ENCODE peak calls at places on chromosomes 7 and 10, in eight cellular contexts. One of them, this sample, is unnamed. For H3K27me3, the result is how much of the 10 kb centered on the place peaks cover.

GRCh38 chr7:4076701-4077294 is 605.3 kb upstream of the FOXK1 start:
- DNase-seq in GM23338: no peak
- DNase-seq in SK-N-SH: no peak
- DNase-seq in HL-60: no peak
- DNase-seq in Panc1: no peak
- DNase-seq in K562: no peak
- DNase-seq in HepG2: no peak
- DNase-seq in GM12878: no peak
- DNase-seq in this sample: no peak

GRCh38 chr10:87177-88080 is 38.3 kb upstream of the TUBB8 start:
- DNase-seq in GM23338: no peak
- DNase-seq in SK-N-SH: peak
- DNase-seq in HL-60: no peak
- DNase-seq in Panc1: no peak
- DNase-seq in K562: peak
- DNase-seq in HepG2: no peak
- DNase-seq in GM12878: no peak
- DNase-seq in this sample: no peak

GRCh38 chr7:71982847-71983246 is 429.3 kb downstream of the CALN1 start:
- DNase-seq in GM23338: no peak
- DNase-seq in SK-N-SH: no peak
- DNase-seq in HL-60: no peak
- DNase-seq in Panc1: no peak
- DNase-seq in K562: no peak
- DNase-seq in HepG2: no peak
- DNase-seq in GM12878: no peak
- DNase-seq in this sample: no peak

GRCh38 chr10:964321-964987 is 23.8 kb upstream of the GTPBP4 start:
- DNase-seq in GM23338: no peak
- DNase-seq in SK-N-SH: no peak
- DNase-seq in HL-60: no peak
- DNase-seq in Panc1: no peak
- DNase-seq in K562: no peak
- DNase-seq in HepG2: no peak
- DNase-seq in GM12878: no peak
- DNase-seq in this sample: no peak

GRCh38 chr7:38102486-38102885 is 75.6 kb upstream of the STARD3NL start:
- DNase-seq in GM23338: no peak
- DNase-seq in SK-N-SH: no peak
- DNase-seq in HL-60: no peak
- DNase-seq in Panc1: no peak
- DNase-seq in K562: no peak
- DNase-seq in HepG2: no peak
- DNase-seq in GM12878: no peak
- DNase-seq in this sample: no peak

GRCh38 chr10:68423522-68423921 is 16.4 kb upstream of the RUFY2 start:
- DNase-seq in GM23338: no peak
- DNase-seq in SK-N-SH: no peak
- DNase-seq in HL-60: no peak
- DNase-seq in Panc1: no peak
- DNase-seq in K562: no peak
- DNase-seq in HepG2: no peak
- DNase-seq in GM12878: no peak
- DNase-seq in this sample: no peak

GRCh38 chr10:30052062-30052461 is 7.3 kb downstream of the JCAD start:
- DNase-seq in GM23338: no peak
- DNase-seq in SK-N-SH: no peak
- DNase-seq in HL-60: no peak
- DNase-seq in Panc1: no peak
- DNase-seq in K562: no peak
- DNase-seq in HepG2: no peak
- DNase-seq in GM12878: no peak
- DNase-seq in this sample: no peak

GRCh38 chr10:88415533-88416130 is 167.5 kb downstream of the RNLS start:
- DNase-seq in GM23338: peak
- DNase-seq in SK-N-SH: no peak
- DNase-seq in HL-60: peak
- DNase-seq in Panc1: no peak
- DNase-seq in K562: no peak
- DNase-seq in HepG2: no peak
- DNase-seq in GM12878: no peak
- DNase-seq in this sample: no peak

GRCh38 chr10:113267616-113268015 is 285.2 kb upstream of the HABP2 start:
- DNase-seq in GM23338: no peak
- DNase-seq in SK-N-SH: no peak
- DNase-seq in HL-60: no peak
- DNase-seq in Panc1: no peak
- DNase-seq in K562: no peak
- DNase-seq in HepG2: no peak
- DNase-seq in GM12878: no peak
- DNase-seq in this sample: no peak

GRCh38 chr10:19824397-19825342 is 8.4 kb downstream of the PLXDC2 start:
- DNase-seq in GM23338: no peak
- DNase-seq in SK-N-SH: peak
- DNase-seq in HL-60: no peak
- DNase-seq in Panc1: no peak
- DNase-seq in K562: no peak
- DNase-seq in HepG2: no peak
- DNase-seq in GM12878: no peak
- DNase-seq in this sample: no peak

GRCh38 chr10:10796774-10797415 is 220.8 kb upstream of the CELF2 start:
- DNase-seq in GM23338: peak
- DNase-seq in SK-N-SH: no peak
- DNase-seq in HL-60: no peak
- DNase-seq in Panc1: no peak
- DNase-seq in K562: no peak
- DNase-seq in HepG2: no peak
- DNase-seq in GM12878: no peak
- DNase-seq in this sample: no peak

GRCh38 chr7:70738080-70738479 is 393.9 kb upstream of the GALNT17 start:
- DNase-seq in GM23338: peak
- DNase-seq in SK-N-SH: no peak
- DNase-seq in HL-60: no peak
- DNase-seq in Panc1: no peak
- DNase-seq in K562: no peak
- DNase-seq in HepG2: no peak
- DNase-seq in GM12878: no peak
- DNase-seq in this sample: no peak

GRCh38 chr7:100219271-100219737 is 445 bp upstream of the PVRIG start:
- DNase-seq in GM23338: no peak
- DNase-seq in SK-N-SH: no peak
- DNase-seq in HL-60: no peak
- DNase-seq in Panc1: no peak
- DNase-seq in K562: no peak
- DNase-seq in HepG2: no peak
- DNase-seq in GM12878: no peak
- DNase-seq in this sample: no peak

GRCh38 chr7:42699415-42700178 is 212.3 kb downstream of the C7orf25 start:
- DNase-seq in GM23338: no peak
- DNase-seq in SK-N-SH: no peak
- DNase-seq in HL-60: no peak
- DNase-seq in Panc1: no peak
- DNase-seq in K562: no peak
- DNase-seq in HepG2: no peak
- DNase-seq in GM12878: no peak
- DNase-seq in this sample: no peak

GRCh38 chr7:132380065-132380464 is 196.2 kb downstream of the PLXNA4 start:
- DNase-seq in GM23338: peak
- DNase-seq in SK-N-SH: no peak
- DNase-seq in HL-60: no peak
- DNase-seq in Panc1: no peak
- DNase-seq in K562: no peak
- DNase-seq in HepG2: peak
- DNase-seq in GM12878: no peak
- DNase-seq in this sample: no peak

GRCh38 chr10:30683496-30683895 is 53.9 kb upstream of the LYZL2 start:
- DNase-seq in GM23338: no peak
- DNase-seq in SK-N-SH: no peak
- DNase-seq in HL-60: peak
- DNase-seq in Panc1: no peak
- DNase-seq in K562: no peak
- DNase-seq in HepG2: no peak
- DNase-seq in GM12878: no peak
- DNase-seq in this sample: no peak

GRCh38 chr7:43044521-43044920 is 67.9 kb upstream of the HECW1 start:
- DNase-seq in GM23338: no peak
- DNase-seq in SK-N-SH: no peak
- DNase-seq in HL-60: no peak
- DNase-seq in Panc1: no peak
- DNase-seq in K562: no peak
- DNase-seq in HepG2: no peak
- DNase-seq in GM12878: no peak
- DNase-seq in this sample: no peak

DNA sequence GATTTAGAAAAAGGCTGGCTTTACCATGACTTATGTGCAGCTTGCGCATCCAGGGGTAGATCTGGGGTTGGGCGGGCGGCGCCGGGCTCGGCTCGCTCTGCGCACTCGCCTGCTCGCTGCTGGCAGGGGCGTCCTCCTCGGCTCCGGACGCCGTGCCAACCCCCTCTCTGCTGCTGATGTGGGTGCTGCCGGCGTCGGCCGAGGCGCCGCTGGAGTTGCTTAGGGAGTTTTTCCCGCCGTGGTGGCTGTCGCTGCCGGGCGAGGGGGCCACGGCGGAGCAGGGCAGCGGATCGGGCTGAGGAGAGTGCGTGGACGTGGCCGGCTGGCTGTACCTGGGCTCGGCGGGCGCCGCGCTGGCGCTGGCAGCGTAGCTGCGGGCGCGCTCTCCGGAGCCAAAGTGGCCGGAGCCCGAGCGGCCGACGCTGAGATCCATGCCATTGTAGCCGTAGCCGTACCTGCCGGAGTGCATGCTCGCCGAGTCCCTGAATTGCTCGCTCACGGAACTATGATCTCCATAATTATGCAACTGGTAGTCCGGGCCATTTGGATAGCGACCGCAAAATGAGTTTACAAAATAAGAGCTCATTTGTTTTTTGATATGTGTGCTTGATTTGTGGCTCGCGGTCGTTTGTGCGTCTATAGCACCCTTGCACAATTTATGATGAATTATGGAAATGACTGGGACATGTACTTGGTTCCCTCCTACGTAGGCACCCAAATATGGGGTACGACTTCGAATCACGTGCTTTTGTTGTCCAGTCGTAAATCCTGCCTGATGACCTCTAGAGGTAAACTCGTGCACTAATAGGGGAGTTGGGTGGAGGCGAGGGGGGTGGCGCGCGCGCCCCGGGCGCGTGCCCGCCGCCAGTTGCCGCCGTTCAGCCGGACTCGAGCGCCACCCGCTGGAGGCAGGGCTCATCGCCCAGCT is at the start of gene HOXA5:
- DNase-seq in GM23338: peak
- DNase-seq in SK-N-SH: peak
- DNase-seq in HL-60: peak
- DNase-seq in Panc1: peak
- DNase-seq in K562: no peak
- DNase-seq in HepG2: peak
- DNase-seq in GM12878: no peak
- DNase-seq in this sample: no peak
- H3K27me3 ChIP-seq in GM23338: half or more
- H3K27me3 ChIP-seq in SK-N-SH: half or more
- H3K27me3 ChIP-seq in HL-60: under half
- H3K27me3 ChIP-seq in Panc1: under half
- H3K27me3 ChIP-seq in K562: half or more
- H3K27me3 ChIP-seq in HepG2: under half
- H3K27me3 ChIP-seq in GM12878: under half
- H3K27me3 ChIP-seq in this sample: under half

GRCh38 chr7:30468791-30469190 is 9.8 kb downstream of the NOD1 start:
- DNase-seq in GM23338: no peak
- DNase-seq in SK-N-SH: no peak
- DNase-seq in HL-60: peak
- DNase-seq in Panc1: no peak
- DNase-seq in K562: no peak
- DNase-seq in HepG2: no peak
- DNase-seq in GM12878: no peak
- DNase-seq in this sample: no peak
- TF ChIP-seq REST in GM23338: no peak
- TF ChIP-seq REST in SK-N-SH: no peak
- TF ChIP-seq REST in HL-60: no peak
- TF ChIP-seq REST in Panc1: no peak
- TF ChIP-seq REST in K562: no peak
- TF ChIP-seq REST in HepG2: no peak
- TF ChIP-seq REST in GM12878: no peak
- TF ChIP-seq REST in this sample: no peak

DNA sequence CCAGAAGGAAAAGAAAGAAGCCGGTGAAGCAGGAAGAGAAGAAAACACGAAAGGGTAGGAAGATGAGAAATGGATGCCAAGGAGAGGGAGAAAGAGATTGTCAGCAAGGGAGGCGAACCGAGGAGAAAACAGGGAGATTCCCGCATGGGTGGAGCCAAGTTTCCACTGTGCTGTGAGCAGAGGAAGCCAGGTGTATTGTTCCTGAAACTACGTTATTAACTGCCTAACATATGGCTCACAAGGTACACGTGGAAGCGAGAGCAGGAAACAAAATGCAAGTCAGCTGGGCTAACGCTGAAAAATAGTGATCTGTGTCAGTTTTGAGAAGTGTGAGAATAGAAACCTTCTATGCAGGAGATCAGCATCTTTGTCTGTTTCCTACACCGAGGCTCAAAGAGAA is 20.4 kb upstream of the HIPK2 start:
- DNase-seq in GM23338: peak
- DNase-seq in SK-N-SH: no peak
- DNase-seq in HL-60: no peak
- DNase-seq in Panc1: no peak
- DNase-seq in K562: no peak
- DNase-seq in HepG2: no peak
- DNase-seq in GM12878: peak
- DNase-seq in this sample: no peak
- H3K27me3 ChIP-seq in GM23338: under half
- H3K27me3 ChIP-seq in SK-N-SH: under half
- H3K27me3 ChIP-seq in HL-60: under half
- H3K27me3 ChIP-seq in Panc1: under half
- H3K27me3 ChIP-seq in K562: under half
- H3K27me3 ChIP-seq in HepG2: under half
- H3K27me3 ChIP-seq in GM12878: under half
- H3K27me3 ChIP-seq in this sample: under half

DNA sequence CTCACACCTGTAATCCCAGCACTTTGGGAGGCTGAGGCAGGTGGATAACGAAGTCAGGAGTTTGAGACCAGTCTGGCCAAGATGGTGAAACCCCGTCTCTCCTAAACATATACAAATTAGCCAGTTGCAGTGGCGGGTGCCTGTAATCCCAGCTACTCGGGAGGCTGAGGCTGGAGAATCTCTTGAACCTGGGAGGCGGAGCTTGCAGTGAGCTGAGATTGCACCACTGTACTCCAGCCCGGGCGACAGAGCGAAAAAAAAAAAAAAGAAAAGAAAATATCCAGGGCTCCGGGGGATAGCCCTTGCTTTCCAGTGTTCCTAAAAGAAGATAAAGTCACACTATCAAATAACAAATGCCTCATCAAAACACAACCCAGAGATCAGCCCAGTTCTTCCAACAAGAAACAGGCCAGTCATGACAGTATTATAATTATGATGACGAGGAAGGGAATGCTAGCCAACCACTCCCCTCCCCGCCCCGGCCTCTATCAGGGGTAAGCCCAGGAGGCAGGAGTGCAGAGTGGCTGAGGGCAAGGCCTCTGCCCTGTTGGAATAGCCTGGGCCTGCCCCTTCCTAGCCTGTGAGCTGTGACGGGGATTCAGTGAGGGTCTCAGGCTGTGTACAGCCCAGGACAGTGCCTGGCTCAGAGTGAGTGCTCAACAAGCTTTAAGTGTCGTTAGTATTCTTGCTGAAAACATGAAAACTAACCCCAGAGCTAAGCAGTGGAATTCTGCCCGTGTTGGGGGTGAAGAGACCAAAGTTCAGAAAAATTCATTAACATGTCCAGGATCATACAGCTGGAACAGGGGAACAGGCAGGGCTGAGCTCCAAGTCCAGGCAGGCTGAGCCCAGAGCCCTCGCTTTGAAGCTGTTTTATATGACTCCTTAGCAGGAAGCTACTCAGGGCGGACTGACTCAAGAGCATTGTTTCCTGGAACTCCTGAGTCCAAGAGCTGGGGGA is 54.3 kb downstream of the FAM241B start:
- DNase-seq in GM23338: no peak
- DNase-seq in SK-N-SH: peak
- DNase-seq in HL-60: no peak
- DNase-seq in Panc1: no peak
- DNase-seq in K562: no peak
- DNase-seq in HepG2: peak
- DNase-seq in GM12878: no peak
- DNase-seq in this sample: no peak
- TF ChIP-seq REST in GM23338: no peak
- TF ChIP-seq REST in SK-N-SH: no peak
- TF ChIP-seq REST in HL-60: no peak
- TF ChIP-seq REST in Panc1: no peak
- TF ChIP-seq REST in K562: no peak
- TF ChIP-seq REST in HepG2: no peak
- TF ChIP-seq REST in GM12878: no peak
- TF ChIP-seq REST in this sample: no peak